ENCODE peak calls at places on chromosome 20, in six cellular contexts. W, J, X, V, Z and I are unnamed samples.

GRCh38 chr20:18778993-18779392 is 34.6 kb upstream of the SCP2D1 start:
- DNase-seq in X (no peak), Z (no peak), V (no peak), W (no peak), J (no peak), I (no peak)

GRCh38 chr20:52060794-52061714 is 130.5 kb downstream of the ZFP64 start:
- DNase-seq in J (peak; percentile 54), W (no peak), X (no peak), Z (no peak), V (no peak), I (peak; percentile 84)

GRCh38 chr20:9035129-9035528 is 33.8 kb upstream of the PLCB4 start:
- DNase-seq in W (no peak), V (no peak), Z (no peak), J (peak; percentile 88), X (no peak), I (no peak)

GRCh38 chr20:8389381-8390368 is 257.6 kb downstream of the PLCB1 start:
- DNase-seq in J (peak; percentile 53), W (peak; percentile 8), X (no peak), V (no peak), Z (no peak), I (peak; percentile 76)

GRCh38 chr20:51456511-51457280 is 85.8 kb downstream of the NFATC2 start:
- DNase-seq in Z (no peak), X (no peak), V (peak; percentile 91), J (peak; percentile 97), W (peak; percentile 58), I (peak; percentile 98)

GRCh38 chr20:56875052-56875663 is 246.1 kb downstream of the TFAP2C start:
- DNase-seq in V (no peak), Z (no peak), J (peak; percentile 82), W (no peak), X (no peak), I (no peak)

GRCh38 chr20:38447251-38447661 is 12.1 kb upstream of the SNHG17 start:
- DNase-seq in V (no peak), J (no peak), Z (no peak), W (no peak), X (no peak), I (no peak)

GRCh38 chr20:10113746-10114145 is 79.0 kb downstream of the ANKEF1 start:
- DNase-seq in V (no peak), W (no peak), J (no peak), X (no peak), Z (no peak), I (peak; percentile 28)

GRCh38 chr20:24017160-24017761 is 28.7 kb upstream of the GGTLC1 start:
- DNase-seq in V (no peak), X (no peak), Z (no peak), J (no peak), W (no peak), I (peak; percentile 78)

GRCh38 chr20:48826064-48826463 is 1.7 kb downstream of the PREX1 start:
- DNase-seq in V (no peak), J (no peak), W (no peak), X (no peak), Z (no peak), I (peak; percentile 12)

GRCh38 chr20:5080384-5080877 is 39.3 kb downstream of the PCNA start:
- DNase-seq in X (no peak), V (peak; percentile 42), J (peak; percentile 76), Z (no peak), W (no peak), I (no peak)

GRCh38 chr20:22389836-22390542 is 194.4 kb downstream of the FOXA2 start:
- DNase-seq in Z (no peak), W (peak; percentile 72), X (no peak), J (no peak), V (no peak), I (no peak)

GRCh38 chr20:38790210-38791053 is 15.1 kb upstream of the PPP1R16B start:
- DNase-seq in J (peak; percentile 9), X (no peak), V (no peak), Z (no peak), W (no peak), I (peak; percentile 79)

GRCh38 chr20:42134265-42135098 is 516.3 kb upstream of the CHD6 start:
- DNase-seq in W (no peak), X (no peak), J (no peak), V (no peak), Z (no peak), I (no peak)

GRCh38 chr20:3681931-3682820 is at the start of gene ADAM33:
- DNase-seq in X (no peak), Z (no peak), W (no peak), J (peak; percentile 30), V (no peak), I (no peak)

GRCh38 chr20:52192296-52193007 is 873 bp upstream of the ZFP64 start:
- DNase-seq in W (peak; percentile 11), X (no peak), J (peak; percentile 44), V (no peak), Z (no peak), I (no peak)

GRCh38 chr20:1874534-1875168 is 20.6 kb upstream of the SIRPA start:
- DNase-seq in J (no peak), X (no peak), V (peak; percentile 50), Z (no peak), W (no peak), I (no peak)

GRCh38 chr20:38001173-38001875 is 31.9 kb downstream of the TTI1 start:
- DNase-seq in W (no peak), X (no peak), V (no peak), J (peak; percentile 87), Z (no peak), I (peak; percentile 65)

GRCh38 chr20:44180814-44181213 is 6.2 kb downstream of the JPH2 start:
- DNase-seq in Z (no peak), W (no peak), X (no peak), V (peak; percentile 69), J (peak; percentile 83), I (no peak)

GRCh38 chr20:42392417-42392816 is 774.2 kb upstream of the CHD6 start:
- DNase-seq in X (no peak), J (no peak), V (no peak), Z (no peak), W (no peak), I (no peak)

GRCh38 chr20:32809907-32810306 is 9.8 kb upstream of the MAPRE1 start:
- DNase-seq in J (no peak), Z (no peak), W (no peak), X (no peak), V (no peak), I (no peak)

GRCh38 chr20:46400828-46401477 is 5.5 kb downstream of the ELMO2 start:
- DNase-seq in Z (no peak), V (no peak), W (no peak), X (no peak), J (peak; percentile 60), I (peak; percentile 53)

GRCh38 chr20:14341782-14342181 is 4.4 kb upstream of the FLRT3 start:
- DNase-seq in Z (no peak), J (no peak), W (no peak), X (no peak), V (no peak), I (no peak)

GRCh38 chr20:1474325-1474724 is 7.7 kb upstream of the NSFL1C start:
- DNase-seq in X (no peak), W (no peak), J (no peak), Z (no peak), V (no peak), I (no peak)

GRCh38 chr20:415820-416322 is 7.8 kb downstream of the RBCK1 start:
- DNase-seq in X (no peak), V (no peak), W (no peak), J (no peak), Z (no peak), I (no peak)